ENCODE peak calls at places on chromosomes 4 and X, in four cellular contexts. R is body of pancreas; P is sigmoid colon; Z is CD4-positive, CD25-positive, alpha-beta regulatory T cell. D is an unnamed sample.

GRCh38 chr4:147103403-147103946 is 157.8 kb upstream of the TTC29 start:
- DNase-seq in R (peak; percentile 39), P (peak; percentile 71), Z (no peak), D (no peak)

GRCh38 chrX:113741744-113742143 is 842.1 kb upstream of the HTR2C start:
- DNase-seq in R (no peak), P (no peak), Z (no peak), D (peak; percentile 52)

GRCh38 chrX:131827935-131828334 is 195.2 kb upstream of the STK26 start:
- DNase-seq in R (peak; percentile 13), P (no peak), Z (peak; percentile 53), D (peak; percentile 59)

GRCh38 chr4:176883108-176883550 is 90.4 kb upstream of the VEGFC start:
- DNase-seq in R (no peak), P (no peak), Z (no peak), D (no peak)

GRCh38 chr4:827209-828081 is 1.5 kb upstream of the CPLX1 start:
- DNase-seq in R (no peak), P (peak; percentile 44), Z (no peak), D (peak; percentile 90)

GRCh38 chrX:40483502-40483901 is 97.3 kb upstream of the ATP6AP2 start:
- DNase-seq in R (no peak), P (no peak), Z (no peak), D (no peak)

GRCh38 chrX:19487520-19488200 is 27.6 kb downstream of the MAP3K15 start:
- DNase-seq in R (peak; percentile 51), P (no peak), Z (no peak), D (no peak)

GRCh38 chr4:1988327-1988724 is 20.4 kb downstream of the NELFA start:
- DNase-seq in R (no peak), P (no peak), Z (no peak), D (no peak)

GRCh38 chr4:76764251-76764650 is 133.7 kb downstream of the SOWAHB start:
- DNase-seq in R (no peak), P (no peak), Z (no peak), D (no peak)

GRCh38 chrX:16250296-16250695 is 83.0 kb downstream of the MAGEB17 start:
- DNase-seq in R (no peak), P (no peak), Z (no peak), D (no peak)

GRCh38 chrX:153773218-153773611 is 7.6 kb upstream of the SRPK3 start:
- DNase-seq in R (no peak), P (peak; percentile 64), Z (no peak), D (peak; percentile 61)

GRCh38 chrX:95117556-95117955 is 1443.5 kb downstream of the FAM133A start:
- DNase-seq in R (no peak), P (no peak), Z (no peak), D (no peak)

GRCh38 chr4:122898370-122899150 is 23.8 kb downstream of the NUDT6 start:
- DNase-seq in R (peak; percentile 8), P (no peak), Z (no peak), D (no peak)

GRCh38 chr4:1207157-1207470 is 34.7 kb upstream of the SPON2 start:
- DNase-seq in R (peak; percentile 1), P (peak; percentile 66), Z (no peak), D (no peak)

GRCh38 chr4:142201041-142201440 is 564.7 kb downstream of the IL15 start:
- DNase-seq in R (no peak), P (no peak), Z (no peak), D (no peak)

GRCh38 chrX:38151426-38151825 is 69.2 kb downstream of the SRPX start:
- DNase-seq in R (no peak), P (no peak), Z (no peak), D (no peak)

GRCh38 chr4:1890979-1891378 is 19.8 kb downstream of the NSD2 start:
- DNase-seq in R (no peak), P (no peak), Z (no peak), D (no peak)

GRCh38 chrX:139049455-139049854 is 337.9 kb upstream of the FGF13 start:
- DNase-seq in R (no peak), P (no peak), Z (no peak), D (no peak)

GRCh38 chrX:145405012-145405411 is 157.7 kb downstream of the SPANXN1 start:
- DNase-seq in R (peak; percentile 15), P (no peak), Z (no peak), D (peak; percentile 20)

GRCh38 chr4:147019061-147019460 is 73.4 kb upstream of the TTC29 start:
- DNase-seq in R (peak; percentile 50), P (peak; percentile 71), Z (peak; percentile 35), D (no peak)

GRCh38 chrX:65528705-65529340 is 5.8 kb downstream of the LAS1L start:
- DNase-seq in R (peak; percentile 16), P (no peak), Z (peak; percentile 47), D (peak; percentile 82)

GRCh38 chrX:15686818-15687685 is 22.4 kb upstream of the CLTRN start:
- DNase-seq in R (peak; percentile 70), P (no peak), Z (peak; percentile 75), D (peak; percentile 60)

GRCh38 chrX:107025538-107025937 is 25.5 kb upstream of the MORC4 start:
- DNase-seq in R (peak; percentile 7), P (no peak), Z (peak; percentile 9), D (peak; percentile 47)

GRCh38 chr4:174120446-174121142 is 162.9 kb downstream of the FBXO8 start:
- DNase-seq in R (peak; percentile 54), P (peak; percentile 74), Z (no peak), D (peak; percentile 37)
- H3K4me3 ChIP-seq in R (peak overlapping the region; percentile 6), P (peak overlapping the region; percentile 25), Z (no peak overlapping the region), D (peak overlapping the region; percentile 23)

GRCh38 chrX:42246814-42247213 is 323.5 kb upstream of the CASK start:
- DNase-seq in R (no peak), P (no peak), Z (no peak), D (no peak)

GRCh38 chrX:42241421-42241820 is 318.1 kb upstream of the CASK start:
- DNase-seq in R (no peak), P (no peak), Z (no peak), D (no peak)

GRCh38 chrX:42247241-42247640 is 323.9 kb upstream of the CASK start:
- DNase-seq in R (no peak), P (no peak), Z (no peak), D (no peak)

GRCh38 chrX:42237956-42238355 is 314.6 kb upstream of the CASK start:
- DNase-seq in R (no peak), P (no peak), Z (no peak), D (no peak)

GRCh38 chrX:42242044-42242443 is 318.7 kb upstream of the CASK start:
- DNase-seq in R (no peak), P (no peak), Z (no peak), D (no peak)
- H3K27me3 ChIP-seq in R (no peaks in the 10 kb centered on the region), P (no peaks in the 10 kb centered on the region), Z (no peaks in the 10 kb centered on the region), D (no peaks in the 10 kb centered on the region)

DNA sequence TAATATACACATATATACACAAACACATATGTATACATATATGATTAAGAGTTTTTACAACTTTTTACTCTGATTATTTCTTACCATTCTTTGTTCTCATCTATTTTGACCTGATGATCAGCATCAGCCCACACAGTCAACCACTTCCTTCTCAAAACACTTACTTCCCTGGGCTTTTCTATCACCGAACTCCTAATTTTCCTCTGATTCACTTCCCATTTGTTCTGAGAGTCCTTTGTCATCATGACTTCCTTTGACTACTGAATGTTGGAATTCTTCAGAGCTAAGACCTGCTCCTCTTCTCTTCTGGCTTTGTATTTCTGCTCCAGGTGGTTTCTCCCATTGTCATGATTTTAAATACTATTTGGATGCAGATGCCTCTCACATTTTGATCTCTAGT is 209.5 kb upstream of the AFF2 start:
- DNase-seq in R (no peak), P (no peak), Z (no peak), D (no peak)
- H3K4me3 ChIP-seq in R (no peak overlapping the region), P (no peak overlapping the region), Z (no peak overlapping the region), D (no peak overlapping the region)

GRCh38 chrX:151634937-151635336 is 60.3 kb upstream of the PRRG3 start:
- DNase-seq in R (no peak), P (no peak), Z (no peak), D (no peak)
- H3K27me3 ChIP-seq in R (no peaks in the 10 kb centered on the region), P (no peaks in the 10 kb centered on the region), Z (no peaks in the 10 kb centered on the region), D (no peaks in the 10 kb centered on the region)

D was measured in H7.